ENCODE peak calls at places on chromosomes 11 and 22, in six cellular contexts. A, F, C, H, X and O are unnamed samples.
A peak's percentile ranks its signal among the peaks of the same experiment; 100 is the strongest.

GRCh38 chr11:130166457-130166784 is 6.8 kb downstream of the ST14 start:
- DNase-seq in A (no peak), H (no peak), C (no peak), F (no peak), X (peak; percentile 93), O (no peak)

GRCh38 chr11:30499940-30500339 is 86.2 kb downstream of the MPPED2 start:
- DNase-seq in A (no peak), C (no peak), X (no peak), F (no peak), H (no peak), O (no peak)

GRCh38 chr11:87722756-87723599 is 452.3 kb downstream of the RAB38 start:
- DNase-seq in H (peak; percentile 13), X (peak; percentile 36), A (no peak), F (no peak), C (no peak), O (no peak)

GRCh38 chr11:93528757-93529639 is 14.2 kb downstream of the SMCO4 start:
- DNase-seq in A (no peak), F (no peak), H (no peak), C (no peak), X (no peak), O (no peak)

GRCh38 chr22:18110194-18110943 is at the start of gene TUBA8:
- DNase-seq in X (peak; percentile 62), C (peak; percentile 86), F (peak; percentile 89), H (no peak), A (peak; percentile 77), O (peak; percentile 88)

GRCh38 chr22:36246718-36247117 is 6.2 kb upstream of the APOL1 start:
- DNase-seq in H (no peak), X (no peak), C (no peak), F (no peak), A (no peak), O (no peak)

GRCh38 chr11:46745995-46746394 is 27.0 kb downstream of the F2 start:
- DNase-seq in H (no peak), F (no peak), A (no peak), C (no peak), X (no peak), O (no peak)

GRCh38 chr11:81165164-81165563 is 1568.5 kb downstream of the FAM181B start:
- DNase-seq in H (no peak), C (no peak), A (no peak), X (no peak), F (no peak), O (no peak)

GRCh38 chr11:10982695-10983492 is 125.0 kb upstream of the ZBED5 start:
- DNase-seq in C (no peak), X (no peak), A (no peak), F (no peak), H (no peak), O (no peak)

GRCh38 chr11:129208863-129209262 is 16.7 kb upstream of the ARHGAP32 start:
- DNase-seq in H (no peak), A (no peak), F (no peak), X (no peak), C (no peak), O (no peak)

GRCh38 chr22:17964647-17965046 is 59.7 kb downstream of the MICAL3 start:
- DNase-seq in C (no peak), X (no peak), A (peak; percentile 76), H (no peak), F (no peak), O (peak; percentile 61)

GRCh38 chr11:127919206-127920000 is 668.0 kb downstream of the ETS1 start:
- DNase-seq in X (no peak), F (no peak), C (no peak), H (no peak), A (no peak), O (no peak)

GRCh38 chr11:70703141-70704052 is 305.1 kb downstream of the CTTN start:
- DNase-seq in C (no peak), A (peak; percentile 53), F (peak; percentile 21), H (no peak), X (no peak), O (peak; percentile 52)

GRCh38 chr22:28799834-28800307 is 498 bp downstream of the XBP1 start:
- DNase-seq in H (peak; percentile 92), F (peak; percentile 85), C (peak; percentile 92), X (peak; percentile 71), A (peak; percentile 92), O (peak; percentile 91)

GRCh38 chr11:44531636-44532035 is 33.8 kb upstream of the CD82 start:
- DNase-seq in C (no peak), F (no peak), H (no peak), X (no peak), A (no peak), O (no peak)

GRCh38 chr11:113839842-113840241 is 35.5 kb downstream of the USP28 start:
- DNase-seq in A (peak; percentile 78), C (no peak), X (no peak), H (no peak), F (no peak), O (no peak)

GRCh38 chr11:71504526-71504925 is 22.5 kb upstream of the KRTAP5-7 start:
- DNase-seq in H (no peak), A (no peak), C (no peak), X (no peak), F (no peak), O (no peak)

GRCh38 chr11:45993438-45994064 is 71.1 kb downstream of the LARGE2 start:
- DNase-seq in H (no peak), X (no peak), F (no peak), A (no peak), C (no peak), O (no peak)

GRCh38 chr11:12090061-12090572 is 20.3 kb upstream of the MICAL2 start:
- DNase-seq in C (no peak), F (no peak), H (no peak), A (no peak), X (no peak), O (no peak)

GRCh38 chr22:23715811-23716355 is 25.1 kb downstream of the RGL4 start:
- DNase-seq in C (no peak), H (no peak), A (peak; percentile 76), F (no peak), X (no peak), O (no peak)
- H3K4me3 ChIP-seq in C (no peak overlapping the region), H (peak overlapping the region; percentile 89), A (peak overlapping the region; percentile 90), F (peak overlapping the region; percentile 98), X (no peak overlapping the region), O (peak overlapping the region; percentile 85)

DNA sequence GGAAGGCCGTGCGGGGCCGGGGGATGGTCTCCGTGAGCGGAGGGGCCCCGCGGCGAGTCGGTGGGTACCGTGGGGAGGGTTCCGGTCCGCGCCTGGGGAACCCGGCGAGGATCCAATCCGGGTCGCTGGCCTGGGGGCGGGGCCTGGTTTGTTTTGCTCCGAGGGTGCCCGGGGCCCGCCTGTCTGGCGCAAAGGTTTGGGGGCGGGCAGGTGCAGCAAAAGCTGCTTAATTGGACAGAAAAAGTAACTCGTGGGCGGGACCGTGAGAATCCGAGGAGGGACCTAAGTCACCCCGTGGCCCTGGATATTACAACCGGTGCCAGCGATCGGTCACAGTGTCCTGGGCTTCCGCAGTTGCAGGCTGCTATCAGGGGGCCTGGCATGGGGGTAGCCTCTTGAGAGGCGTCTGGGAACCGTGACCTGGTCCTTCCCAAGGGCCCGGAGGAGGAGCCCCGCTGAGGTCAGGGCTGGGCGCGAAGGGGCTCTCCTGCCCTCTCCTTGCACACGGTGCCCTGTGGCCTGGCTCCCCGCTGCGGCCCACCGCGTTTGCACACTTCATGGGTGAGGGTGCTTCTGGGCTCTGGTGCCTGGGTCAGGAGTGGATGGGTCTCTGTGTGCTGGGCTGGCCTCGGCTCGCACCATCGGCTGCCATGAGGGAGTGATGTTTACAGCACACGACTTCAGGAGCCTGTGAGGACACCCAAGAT is 1.4 kb downstream of the PNPLA2 start:
- DNase-seq in C (peak; percentile 94), H (peak; percentile 97), F (peak; percentile 93), A (peak; percentile 99), X (peak; percentile 97), O (peak; percentile 97)
- H3K4me1 ChIP-seq in C (no peaks in the 10 kb centered on the region), H (peaks cover 22% of the 10 kb centered on the region), F (peaks cover 37% of the 10 kb centered on the region), A (peaks cover 61% of the 10 kb centered on the region), X (peaks cover 34% of the 10 kb centered on the region), O (peaks cover 22% of the 10 kb centered on the region)

GRCh38 chr11:61414547-61414946 is 15.2 kb downstream of the CPSF7 start:
- DNase-seq in A (no peak), C (no peak), H (no peak), F (no peak), X (no peak), O (no peak)
- H3K36me3 ChIP-seq in A (peaks cover 96% of the 10 kb centered on the region), C (peaks cover 21% of the 10 kb centered on the region), H (peaks cover 100% of the 10 kb centered on the region), F (peaks cover 100% of the 10 kb centered on the region), X (peaks cover 99% of the 10 kb centered on the region), O (peaks cover 56% of the 10 kb centered on the region)

GRCh38 chr11:19816817-19817216 is 104.2 kb downstream of the NAV2 start:
- DNase-seq in C (no peak), H (no peak), F (no peak), A (no peak), X (no peak), O (no peak)
- H3K4me3 ChIP-seq in C (no peak overlapping the region), H (no peak overlapping the region), F (no peak overlapping the region), A (no peak overlapping the region), X (no peak overlapping the region), O (no peak overlapping the region)

GRCh38 chr22:41485033-41485432 is 16.1 kb downstream of the ACO2 start:
- DNase-seq in H (no peak), F (peak; percentile 23), C (peak; percentile 5), A (no peak), X (no peak), O (peak; percentile 12)
- H3K4me1 ChIP-seq in H (peaks cover 6% of the 10 kb centered on the region), F (peaks cover 87% of the 10 kb centered on the region), C (peaks cover 4% of the 10 kb centered on the region), A (peaks cover 99% of the 10 kb centered on the region), X (peaks cover 58% of the 10 kb centered on the region), O (peaks cover 58% of the 10 kb centered on the region)

DNA sequence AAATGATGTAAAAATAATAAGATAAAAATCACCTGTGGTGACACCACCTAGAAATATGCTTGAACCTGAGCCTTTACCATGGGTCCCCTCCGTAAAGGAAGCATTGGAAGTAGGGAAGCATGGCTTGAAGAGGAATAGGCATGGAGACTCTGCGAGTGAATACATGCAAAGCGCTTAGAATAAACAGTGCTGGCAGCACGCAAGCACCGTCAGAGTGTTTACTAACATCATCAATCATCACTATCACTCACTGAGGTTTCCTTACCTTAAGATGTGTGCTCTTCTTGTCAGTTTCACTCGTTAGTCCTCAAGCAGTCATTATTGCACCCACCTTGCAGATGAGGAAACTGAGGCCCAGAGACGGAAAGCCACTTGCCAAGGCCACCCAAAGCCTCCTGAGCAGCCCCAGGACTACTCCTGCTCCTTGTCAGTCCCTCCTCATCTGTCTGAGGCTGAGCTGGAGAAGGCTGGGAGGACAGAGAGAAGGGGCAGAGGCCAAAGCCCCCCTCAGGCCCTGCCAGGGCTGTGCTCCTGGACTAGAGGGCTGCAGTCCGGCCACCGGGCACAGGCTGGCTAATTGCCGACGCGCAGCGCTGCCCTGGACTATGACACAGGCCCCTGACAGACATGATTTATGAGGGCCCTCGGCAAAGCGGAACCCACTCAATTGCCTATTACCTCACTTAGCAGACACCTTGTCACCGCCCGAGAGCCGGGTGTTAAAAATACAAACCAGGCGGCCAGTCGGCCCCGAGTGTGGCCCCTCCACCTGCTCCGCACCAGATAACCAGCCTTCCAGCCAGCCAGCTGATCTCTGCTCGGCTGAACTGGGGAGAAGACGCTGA is 168.9 kb downstream of the MN1 start:
- DNase-seq in F (no peak), A (no peak), C (peak; percentile 77), X (no peak), H (no peak), O (no peak)
- H3K36me3 ChIP-seq in F (no peaks in the 10 kb centered on the region), A (no peaks in the 10 kb centered on the region), C (no peaks in the 10 kb centered on the region), X (no peaks in the 10 kb centered on the region), H (no peaks in the 10 kb centered on the region), O (no peaks in the 10 kb centered on the region)